ENCODE peak calls at places on chromosomes 4 and X, in six cellular contexts. One of them, this sample, is unnamed. For H3K36me3 and H3K4me1, the result is how much of the 10 kb centered on the place peaks cover.

GRCh38 chrX:118164138-118164537 is 47.5 kb upstream of the KLHL13 start:
- DNase-seq in RWPE2: no peak
- DNase-seq in Peyer's patch: no peak
- DNase-seq in endodermal cell: no peak
- DNase-seq in adrenal gland: no peak
- DNase-seq in IMR-90: peak
- DNase-seq in this sample: no peak

GRCh38 chr4:72318771-72319170 is 250.2 kb downstream of the ADAMTS3 start:
- DNase-seq in IMR-90: no peak
- DNase-seq in endodermal cell: no peak
- DNase-seq in Peyer's patch: no peak
- DNase-seq in RWPE2: no peak
- DNase-seq in adrenal gland: no peak
- DNase-seq in this sample: no peak

GRCh38 chrX:130772313-130773140 is 130.5 kb downstream of the ENOX2 start:
- DNase-seq in RWPE2: no peak
- DNase-seq in IMR-90: peak
- DNase-seq in adrenal gland: no peak
- DNase-seq in endodermal cell: no peak
- DNase-seq in Peyer's patch: no peak
- DNase-seq in this sample: no peak

GRCh38 chrX:107742754-107743191 is 32.8 kb downstream of the TSC22D3 start:
- DNase-seq in adrenal gland: peak
- DNase-seq in endodermal cell: peak
- DNase-seq in IMR-90: no peak
- DNase-seq in Peyer's patch: peak
- DNase-seq in RWPE2: no peak
- DNase-seq in this sample: no peak

GRCh38 chrX:41382699-41383645 is 49.0 kb downstream of the DDX3X start:
- DNase-seq in IMR-90: peak
- DNase-seq in endodermal cell: no peak
- DNase-seq in RWPE2: no peak
- DNase-seq in adrenal gland: no peak
- DNase-seq in Peyer's patch: peak
- DNase-seq in this sample: peak

GRCh38 chrX:18899796-18900380 is 84.0 kb downstream of the PHKA2 start:
- DNase-seq in IMR-90: no peak
- DNase-seq in Peyer's patch: no peak
- DNase-seq in adrenal gland: no peak
- DNase-seq in RWPE2: no peak
- DNase-seq in endodermal cell: peak
- DNase-seq in this sample: no peak

GRCh38 chr4:15162465-15163283 is 160.4 kb downstream of the CPEB2 start:
- DNase-seq in endodermal cell: no peak
- DNase-seq in Peyer's patch: no peak
- DNase-seq in RWPE2: no peak
- DNase-seq in IMR-90: peak
- DNase-seq in adrenal gland: no peak
- DNase-seq in this sample: no peak

GRCh38 chr4:107348188-107348872 is 312.2 kb upstream of the DKK2 start:
- DNase-seq in RWPE2: no peak
- DNase-seq in endodermal cell: no peak
- DNase-seq in adrenal gland: no peak
- DNase-seq in IMR-90: no peak
- DNase-seq in Peyer's patch: no peak
- DNase-seq in this sample: no peak

GRCh38 chr4:2570551-2571222 is 34.2 kb downstream of the FAM193A start:
- DNase-seq in Peyer's patch: no peak
- DNase-seq in endodermal cell: no peak
- DNase-seq in RWPE2: no peak
- DNase-seq in adrenal gland: peak
- DNase-seq in IMR-90: no peak
- DNase-seq in this sample: no peak

GRCh38 chrX:149472620-149473019 is 32.5 kb downstream of the IDS start:
- DNase-seq in RWPE2: no peak
- DNase-seq in Peyer's patch: no peak
- DNase-seq in IMR-90: no peak
- DNase-seq in endodermal cell: no peak
- DNase-seq in adrenal gland: no peak
- DNase-seq in this sample: no peak

GRCh38 chr4:117971406-117971805 is 62.9 kb upstream of the NDST3 start:
- DNase-seq in adrenal gland: no peak
- DNase-seq in IMR-90: no peak
- DNase-seq in RWPE2: no peak
- DNase-seq in endodermal cell: no peak
- DNase-seq in Peyer's patch: no peak
- DNase-seq in this sample: no peak

GRCh38 chr4:78592104-78592783 is 40.7 kb downstream of the ANXA3 start:
- DNase-seq in RWPE2: no peak
- DNase-seq in endodermal cell: peak
- DNase-seq in adrenal gland: no peak
- DNase-seq in Peyer's patch: no peak
- DNase-seq in IMR-90: no peak
- DNase-seq in this sample: no peak

GRCh38 chr4:147865926-147866325 is 134.0 kb downstream of the ARHGAP10 start:
- DNase-seq in IMR-90: peak
- DNase-seq in RWPE2: no peak
- DNase-seq in adrenal gland: no peak
- DNase-seq in endodermal cell: no peak
- DNase-seq in Peyer's patch: no peak
- DNase-seq in this sample: no peak

GRCh38 chr4:86542319-86543027 is 51.6 kb upstream of the PTPN13 start:
- DNase-seq in IMR-90: no peak
- DNase-seq in Peyer's patch: no peak
- DNase-seq in adrenal gland: no peak
- DNase-seq in endodermal cell: no peak
- DNase-seq in RWPE2: no peak
- DNase-seq in this sample: no peak

GRCh38 chr4:53855886-53856260 is 208.5 kb downstream of the CHIC2 start:
- DNase-seq in endodermal cell: no peak
- DNase-seq in adrenal gland: no peak
- DNase-seq in Peyer's patch: no peak
- DNase-seq in IMR-90: peak
- DNase-seq in RWPE2: no peak
- DNase-seq in this sample: no peak

GRCh38 chr4:95219109-95219508 is 329.7 kb downstream of the UNC5C start:
- DNase-seq in Peyer's patch: no peak
- DNase-seq in endodermal cell: no peak
- DNase-seq in RWPE2: no peak
- DNase-seq in IMR-90: peak
- DNase-seq in adrenal gland: peak
- DNase-seq in this sample: no peak

GRCh38 chr4:8033067-8033755 is 93.5 kb upstream of the AFAP1 start:
- DNase-seq in adrenal gland: no peak
- DNase-seq in IMR-90: no peak
- DNase-seq in endodermal cell: no peak
- DNase-seq in Peyer's patch: no peak
- DNase-seq in RWPE2: no peak
- DNase-seq in this sample: no peak

GRCh38 chrX:65451663-65452062 is 82.9 kb downstream of the LAS1L start:
- DNase-seq in endodermal cell: peak
- DNase-seq in RWPE2: no peak
- DNase-seq in adrenal gland: no peak
- DNase-seq in IMR-90: peak
- DNase-seq in Peyer's patch: no peak
- DNase-seq in this sample: peak

GRCh38 chr4:37998225-37998624 is 38.0 kb downstream of the PTTG2 start:
- DNase-seq in RWPE2: no peak
- DNase-seq in adrenal gland: no peak
- DNase-seq in IMR-90: no peak
- DNase-seq in Peyer's patch: no peak
- DNase-seq in endodermal cell: peak
- DNase-seq in this sample: no peak

GRCh38 chr4:115675721-115676120 is 562.3 kb upstream of the NDST4 start:
- DNase-seq in endodermal cell: no peak
- DNase-seq in RWPE2: no peak
- DNase-seq in adrenal gland: no peak
- DNase-seq in Peyer's patch: no peak
- DNase-seq in IMR-90: no peak
- DNase-seq in this sample: no peak

GRCh38 chr4:164136181-164136616 is 617.7 kb upstream of the SMIM31 start:
- DNase-seq in IMR-90: peak
- DNase-seq in RWPE2: no peak
- DNase-seq in endodermal cell: peak
- DNase-seq in Peyer's patch: no peak
- DNase-seq in adrenal gland: no peak
- DNase-seq in this sample: peak

GRCh38 chrX:149272690-149273463 is 232.2 kb downstream of the IDS start:
- DNase-seq in adrenal gland: no peak
- DNase-seq in RWPE2: no peak
- DNase-seq in endodermal cell: no peak
- DNase-seq in IMR-90: no peak
- DNase-seq in Peyer's patch: no peak
- DNase-seq in this sample: no peak

GRCh38 chrX:78655642-78656041 is 3.5 kb downstream of the RTL3 start:
- DNase-seq in RWPE2: no peak
- DNase-seq in Peyer's patch: no peak
- DNase-seq in adrenal gland: no peak
- DNase-seq in IMR-90: no peak
- DNase-seq in endodermal cell: no peak
- DNase-seq in this sample: no peak

GRCh38 chrX:30967516-30967915 is 78.5 kb upstream of the TAB3 start:
- DNase-seq in Peyer's patch: no peak
- DNase-seq in RWPE2: no peak
- DNase-seq in adrenal gland: no peak
- DNase-seq in endodermal cell: no peak
- DNase-seq in IMR-90: no peak
- DNase-seq in this sample: no peak

GRCh38 chr4:132387060-132387459 is 762.0 kb upstream of the PCDH10 start:
- DNase-seq in endodermal cell: no peak
- DNase-seq in Peyer's patch: no peak
- DNase-seq in RWPE2: no peak
- DNase-seq in IMR-90: no peak
- DNase-seq in adrenal gland: no peak
- DNase-seq in this sample: no peak

GRCh38 chr4:69044247-69044646 is 52.0 kb upstream of the UGT2B7 start:
- DNase-seq in Peyer's patch: no peak
- DNase-seq in RWPE2: no peak
- DNase-seq in endodermal cell: no peak
- DNase-seq in adrenal gland: no peak
- DNase-seq in IMR-90: peak
- DNase-seq in this sample: no peak

GRCh38 chrX:106481341-106481740 is 130.4 kb upstream of the RADX start:
- DNase-seq in adrenal gland: peak
- DNase-seq in Peyer's patch: no peak
- DNase-seq in IMR-90: peak
- DNase-seq in RWPE2: no peak
- DNase-seq in endodermal cell: peak
- DNase-seq in this sample: peak

GRCh38 chr4:83195280-83195679 is 80.8 kb upstream of the PLAC8 start:
- DNase-seq in adrenal gland: no peak
- DNase-seq in IMR-90: no peak
- DNase-seq in Peyer's patch: no peak
- DNase-seq in RWPE2: no peak
- DNase-seq in endodermal cell: no peak
- DNase-seq in this sample: no peak

GRCh38 chr4:83191026-83191425 is 76.5 kb upstream of the PLAC8 start:
- DNase-seq in RWPE2: no peak
- DNase-seq in endodermal cell: no peak
- DNase-seq in Peyer's patch: no peak
- DNase-seq in IMR-90: no peak
- DNase-seq in adrenal gland: no peak
- DNase-seq in this sample: no peak

GRCh38 chr4:83189631-83190136 is 75.2 kb upstream of the PLAC8 start:
- DNase-seq in Peyer's patch: no peak
- DNase-seq in RWPE2: no peak
- DNase-seq in adrenal gland: no peak
- DNase-seq in IMR-90: no peak
- DNase-seq in endodermal cell: peak
- DNase-seq in this sample: no peak
- TF ChIP-seq CTCF in Peyer's patch: no peak
- TF ChIP-seq CTCF in RWPE2: no peak
- TF ChIP-seq CTCF in adrenal gland: no peak
- TF ChIP-seq CTCF in IMR-90: no peak
- TF ChIP-seq CTCF in endodermal cell: peak
- TF ChIP-seq CTCF in this sample: no peak

GRCh38 chr4:124459922-124460301 is 252.6 kb downstream of the ANKRD50 start:
- DNase-seq in IMR-90: no peak
- DNase-seq in Peyer's patch: no peak
- DNase-seq in endodermal cell: no peak
- DNase-seq in RWPE2: no peak
- DNase-seq in adrenal gland: no peak
- DNase-seq in this sample: no peak
- H3K36me3 ChIP-seq in IMR-90: under half
- H3K36me3 ChIP-seq in Peyer's patch: under half
- H3K36me3 ChIP-seq in endodermal cell: under half
- H3K36me3 ChIP-seq in RWPE2: under half
- H3K36me3 ChIP-seq in adrenal gland: under half
- H3K36me3 ChIP-seq in this sample: under half

DNA sequence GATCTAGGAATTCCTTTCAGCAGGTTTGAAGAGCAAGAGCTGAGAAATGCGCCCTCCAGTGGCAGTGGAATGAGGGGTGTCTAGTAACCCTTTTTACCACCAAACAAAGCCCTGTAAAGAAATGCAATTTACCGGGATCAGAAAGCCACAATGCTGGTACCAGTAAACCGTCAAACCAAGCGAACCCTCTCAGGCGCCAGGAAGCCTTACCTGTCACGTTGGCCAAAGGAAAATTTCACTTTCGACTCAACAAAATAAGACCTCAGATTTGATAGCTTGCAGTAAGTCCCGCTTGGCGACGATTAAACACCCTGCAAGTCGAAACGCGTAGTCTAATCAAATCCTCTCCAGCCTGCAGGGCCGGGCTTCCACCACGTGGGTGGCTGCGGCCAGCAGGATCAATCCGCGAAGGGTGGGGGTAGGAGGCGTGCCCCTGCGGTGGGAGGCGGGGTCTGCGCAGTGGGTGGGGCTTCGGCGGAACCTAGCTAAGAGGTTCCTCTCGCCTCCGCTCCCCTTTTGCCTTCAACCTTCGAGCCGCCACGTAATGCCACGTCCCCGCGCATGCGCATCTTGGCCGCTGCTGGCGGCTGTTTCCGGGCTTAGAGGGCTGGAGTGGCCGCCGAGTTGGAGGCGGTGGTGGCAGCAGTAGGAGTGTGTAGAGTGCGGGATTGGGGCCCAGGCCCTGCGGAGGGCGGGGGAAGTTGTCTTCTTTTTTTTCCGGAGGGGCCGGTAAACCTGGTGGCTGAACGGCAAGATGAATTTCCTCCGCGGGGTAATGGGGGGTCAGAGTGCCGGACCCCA is at the start of gene USO1:
- DNase-seq in RWPE2: peak
- DNase-seq in adrenal gland: peak
- DNase-seq in Peyer's patch: peak
- DNase-seq in IMR-90: peak
- DNase-seq in endodermal cell: peak
- DNase-seq in this sample: peak
- H3K4me1 ChIP-seq in RWPE2: under half
- H3K4me1 ChIP-seq in adrenal gland: under half
- H3K4me1 ChIP-seq in Peyer's patch: under half
- H3K4me1 ChIP-seq in IMR-90: under half
- H3K4me1 ChIP-seq in endodermal cell: under half
- H3K4me1 ChIP-seq in this sample: under half

DNA sequence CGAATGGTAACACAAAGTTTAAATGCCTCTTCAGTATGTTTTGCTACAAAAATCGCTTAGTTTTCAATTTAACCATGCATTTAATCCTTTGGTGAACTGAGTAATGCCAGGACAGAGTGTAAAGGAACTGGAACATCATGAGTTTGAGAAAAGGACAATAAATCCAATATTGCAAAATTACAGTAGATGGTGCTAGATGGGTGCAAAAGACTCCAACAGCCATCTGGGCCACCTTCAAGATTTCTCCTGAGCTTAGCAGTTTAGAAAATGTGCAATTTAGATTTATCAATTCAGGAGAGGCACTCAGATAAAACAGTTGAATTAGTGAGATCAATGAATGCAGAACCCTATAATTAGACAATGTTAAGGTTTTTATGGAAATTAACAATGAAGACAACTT is 33.2 kb upstream of the MID1IP1 start:
- DNase-seq in endodermal cell: no peak
- DNase-seq in Peyer's patch: no peak
- DNase-seq in RWPE2: no peak
- DNase-seq in adrenal gland: no peak
- DNase-seq in IMR-90: peak
- DNase-seq in this sample: no peak
- TF ChIP-seq CTCF in endodermal cell: no peak
- TF ChIP-seq CTCF in Peyer's patch: peak
- TF ChIP-seq CTCF in RWPE2: peak
- TF ChIP-seq CTCF in adrenal gland: peak
- TF ChIP-seq CTCF in IMR-90: peak
- TF ChIP-seq CTCF in this sample: no peak